ENCODE peak calls at places on chromosomes 4 and X, in seven cellular contexts. One of them, this sample, is unnamed. For H3K4me1, the result is how much of the 10 kb centered on the place peaks cover.

GRCh38 chrX:22196151-22196550 is 76.6 kb upstream of the CBLL2 start:
- DNase-seq in small intestine: no peak
- DNase-seq in DND-41: no peak
- DNase-seq in endodermal cell: no peak
- DNase-seq in heart right ventricle: no peak
- DNase-seq in esophagus squamous epithelium: no peak
- DNase-seq in ovary: no peak
- DNase-seq in this sample: no peak

GRCh38 chrX:9131066-9131465 is 97.1 kb upstream of the FAM9B start:
- DNase-seq in small intestine: no peak
- DNase-seq in DND-41: no peak
- DNase-seq in endodermal cell: no peak
- DNase-seq in heart right ventricle: no peak
- DNase-seq in esophagus squamous epithelium: no peak
- DNase-seq in ovary: no peak
- DNase-seq in this sample: no peak

GRCh38 chr4:39442910-39443480 is 15.7 kb downstream of the RPL9 start:
- DNase-seq in small intestine: no peak
- DNase-seq in DND-41: no peak
- DNase-seq in endodermal cell: no peak
- DNase-seq in heart right ventricle: no peak
- DNase-seq in esophagus squamous epithelium: no peak
- DNase-seq in ovary: no peak
- DNase-seq in this sample: no peak

GRCh38 chrX:10017866-10018265 is 50.7 kb downstream of the CLDN34 start:
- DNase-seq in small intestine: peak
- DNase-seq in DND-41: no peak
- DNase-seq in endodermal cell: no peak
- DNase-seq in heart right ventricle: no peak
- DNase-seq in esophagus squamous epithelium: no peak
- DNase-seq in ovary: no peak
- DNase-seq in this sample: no peak

GRCh38 chr4:181569553-181569952 is 673.6 kb upstream of the TENM3 start:
- DNase-seq in small intestine: peak
- DNase-seq in DND-41: no peak
- DNase-seq in endodermal cell: no peak
- DNase-seq in heart right ventricle: no peak
- DNase-seq in esophagus squamous epithelium: no peak
- DNase-seq in ovary: no peak
- DNase-seq in this sample: no peak

GRCh38 chr4:48212165-48212564 is 57.5 kb downstream of the TEC start:
- DNase-seq in small intestine: no peak
- DNase-seq in DND-41: no peak
- DNase-seq in endodermal cell: no peak
- DNase-seq in heart right ventricle: no peak
- DNase-seq in esophagus squamous epithelium: no peak
- DNase-seq in ovary: no peak
- DNase-seq in this sample: no peak

GRCh38 chr4:110618091-110619000 is 4.5 kb downstream of the PITX2 start:
- DNase-seq in small intestine: peak
- DNase-seq in DND-41: no peak
- DNase-seq in endodermal cell: peak
- DNase-seq in heart right ventricle: no peak
- DNase-seq in esophagus squamous epithelium: no peak
- DNase-seq in ovary: no peak
- DNase-seq in this sample: no peak

GRCh38 chr4:158053086-158053485 is 119.7 kb downstream of the GASK1B start:
- DNase-seq in small intestine: no peak
- DNase-seq in DND-41: no peak
- DNase-seq in endodermal cell: no peak
- DNase-seq in heart right ventricle: no peak
- DNase-seq in esophagus squamous epithelium: no peak
- DNase-seq in ovary: no peak
- DNase-seq in this sample: no peak

GRCh38 chrX:154328646-154329045 is 33.1 kb downstream of the TKTL1 start:
- DNase-seq in small intestine: no peak
- DNase-seq in DND-41: no peak
- DNase-seq in endodermal cell: no peak
- DNase-seq in heart right ventricle: no peak
- DNase-seq in esophagus squamous epithelium: no peak
- DNase-seq in ovary: no peak
- DNase-seq in this sample: no peak

GRCh38 chr4:26183017-26183416 is 137.8 kb upstream of the RBPJ start:
- DNase-seq in small intestine: no peak
- DNase-seq in DND-41: no peak
- DNase-seq in endodermal cell: no peak
- DNase-seq in heart right ventricle: no peak
- DNase-seq in esophagus squamous epithelium: no peak
- DNase-seq in ovary: no peak
- DNase-seq in this sample: no peak

GRCh38 chrX:17967888-17968287 is 106.8 kb upstream of the RAI2 start:
- DNase-seq in small intestine: peak
- DNase-seq in DND-41: no peak
- DNase-seq in endodermal cell: no peak
- DNase-seq in heart right ventricle: no peak
- DNase-seq in esophagus squamous epithelium: no peak
- DNase-seq in ovary: no peak
- DNase-seq in this sample: no peak

GRCh38 chr4:81839347-81840042 is 367.8 kb upstream of the RASGEF1B start:
- DNase-seq in small intestine: no peak
- DNase-seq in DND-41: no peak
- DNase-seq in endodermal cell: no peak
- DNase-seq in heart right ventricle: no peak
- DNase-seq in esophagus squamous epithelium: no peak
- DNase-seq in ovary: no peak
- DNase-seq in this sample: no peak

GRCh38 chrX:18574591-18574990 is 97.3 kb downstream of the RS1 start:
- DNase-seq in small intestine: peak
- DNase-seq in DND-41: no peak
- DNase-seq in endodermal cell: no peak
- DNase-seq in heart right ventricle: peak
- DNase-seq in esophagus squamous epithelium: no peak
- DNase-seq in ovary: peak
- DNase-seq in this sample: no peak

GRCh38 chr4:3422241-3422801 is 19.4 kb upstream of the HGFAC start:
- DNase-seq in small intestine: no peak
- DNase-seq in DND-41: no peak
- DNase-seq in endodermal cell: no peak
- DNase-seq in heart right ventricle: no peak
- DNase-seq in esophagus squamous epithelium: no peak
- DNase-seq in ovary: no peak
- DNase-seq in this sample: no peak

GRCh38 chr4:16329132-16329796 is 103.0 kb upstream of the TAPT1 start:
- DNase-seq in small intestine: no peak
- DNase-seq in DND-41: no peak
- DNase-seq in endodermal cell: no peak
- DNase-seq in heart right ventricle: no peak
- DNase-seq in esophagus squamous epithelium: no peak
- DNase-seq in ovary: no peak
- DNase-seq in this sample: no peak

GRCh38 chr4:156102411-156102810 is 148.7 kb upstream of the CTSO start:
- DNase-seq in small intestine: no peak
- DNase-seq in DND-41: no peak
- DNase-seq in endodermal cell: no peak
- DNase-seq in heart right ventricle: no peak
- DNase-seq in esophagus squamous epithelium: no peak
- DNase-seq in ovary: no peak
- DNase-seq in this sample: no peak

GRCh38 chrX:19110642-19111041 is 11.6 kb downstream of the ADGRG2 start:
- DNase-seq in small intestine: no peak
- DNase-seq in DND-41: no peak
- DNase-seq in endodermal cell: no peak
- DNase-seq in heart right ventricle: no peak
- DNase-seq in esophagus squamous epithelium: no peak
- DNase-seq in ovary: no peak
- DNase-seq in this sample: no peak

GRCh38 chr4:145234086-145234694 is 53.8 kb upstream of the OTUD4 start:
- DNase-seq in small intestine: peak
- DNase-seq in DND-41: peak
- DNase-seq in endodermal cell: peak
- DNase-seq in heart right ventricle: peak
- DNase-seq in esophagus squamous epithelium: no peak
- DNase-seq in ovary: no peak
- DNase-seq in this sample: peak

DNA sequence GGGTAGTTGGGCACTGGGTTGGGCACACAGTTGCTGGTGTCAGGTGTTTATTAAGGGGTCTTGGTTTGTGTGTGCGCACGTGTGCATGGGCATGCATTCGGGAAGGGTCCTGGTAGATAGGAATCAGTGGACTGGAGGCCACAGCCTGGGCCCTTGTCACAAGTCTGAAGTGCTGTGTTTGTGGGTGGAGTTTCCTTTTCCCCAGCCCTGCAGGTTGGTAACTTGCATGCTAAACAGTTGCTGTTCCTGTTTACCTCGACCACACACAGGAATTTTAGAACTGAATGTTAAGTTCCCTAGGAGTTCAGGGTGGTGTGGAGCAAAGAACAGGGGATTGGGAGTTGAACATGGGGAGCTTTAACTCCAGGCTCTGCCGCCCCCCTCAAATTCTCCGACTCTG is 48.8 kb downstream of the STARD8 start:
- DNase-seq in small intestine: no peak
- DNase-seq in DND-41: no peak
- DNase-seq in endodermal cell: no peak
- DNase-seq in heart right ventricle: no peak
- DNase-seq in esophagus squamous epithelium: no peak
- DNase-seq in ovary: no peak
- DNase-seq in this sample: no peak
- H3K27ac ChIP-seq in small intestine: no peak
- H3K27ac ChIP-seq in DND-41: no peak
- H3K27ac ChIP-seq in endodermal cell: no peak
- H3K27ac ChIP-seq in heart right ventricle: peak
- H3K27ac ChIP-seq in esophagus squamous epithelium: peak
- H3K27ac ChIP-seq in ovary: no peak
- H3K27ac ChIP-seq in this sample: no peak

GRCh38 chr4:189092596-189092995 is 848.1 kb upstream of the FRG1 start:
- DNase-seq in small intestine: peak
- DNase-seq in DND-41: peak
- DNase-seq in endodermal cell: no peak
- DNase-seq in heart right ventricle: no peak
- DNase-seq in esophagus squamous epithelium: no peak
- DNase-seq in ovary: no peak
- DNase-seq in this sample: no peak
- H3K4me3 ChIP-seq in small intestine: no peak
- H3K4me3 ChIP-seq in DND-41: no peak
- H3K4me3 ChIP-seq in endodermal cell: no peak
- H3K4me3 ChIP-seq in heart right ventricle: no peak
- H3K4me3 ChIP-seq in esophagus squamous epithelium: no peak
- H3K4me3 ChIP-seq in ovary: no peak
- H3K4me3 ChIP-seq in this sample: no peak

DNA sequence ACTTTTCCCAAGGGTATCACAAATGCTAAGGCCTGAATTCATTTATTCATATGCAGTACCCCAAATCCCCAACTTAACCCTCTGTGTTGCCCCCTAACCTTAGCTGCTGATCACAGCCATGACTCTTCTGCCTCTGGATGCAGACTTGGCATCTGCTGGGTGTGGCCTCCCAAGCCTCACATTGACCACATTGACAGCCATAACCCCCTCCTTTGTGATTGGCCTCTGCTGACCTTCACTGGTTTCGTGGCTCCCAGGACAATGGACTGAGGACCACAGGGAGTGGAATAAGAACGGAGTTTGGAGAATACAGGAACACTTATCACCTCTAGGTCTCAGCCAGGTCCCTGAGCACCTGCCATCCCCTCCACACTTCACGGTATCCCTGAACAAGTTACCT is 123.6 kb upstream of the CPEB2 start:
- DNase-seq in small intestine: no peak
- DNase-seq in DND-41: no peak
- DNase-seq in endodermal cell: no peak
- DNase-seq in heart right ventricle: no peak
- DNase-seq in esophagus squamous epithelium: no peak
- DNase-seq in ovary: no peak
- DNase-seq in this sample: no peak
- H3K4me1 ChIP-seq in small intestine: under half
- H3K4me1 ChIP-seq in DND-41: under half
- H3K4me1 ChIP-seq in endodermal cell: under half
- H3K4me1 ChIP-seq in heart right ventricle: under half
- H3K4me1 ChIP-seq in esophagus squamous epithelium: under half
- H3K4me1 ChIP-seq in ovary: under half
- H3K4me1 ChIP-seq in this sample: under half

GRCh38 chr4:116705466-116705865 is 379.9 kb downstream of the TRAM1L1 start:
- DNase-seq in small intestine: no peak
- DNase-seq in DND-41: no peak
- DNase-seq in endodermal cell: no peak
- DNase-seq in heart right ventricle: no peak
- DNase-seq in esophagus squamous epithelium: no peak
- DNase-seq in ovary: no peak
- DNase-seq in this sample: no peak
- H3K27ac ChIP-seq in small intestine: no peak
- H3K27ac ChIP-seq in DND-41: no peak
- H3K27ac ChIP-seq in endodermal cell: no peak
- H3K27ac ChIP-seq in heart right ventricle: no peak
- H3K27ac ChIP-seq in esophagus squamous epithelium: no peak
- H3K27ac ChIP-seq in ovary: no peak
- H3K27ac ChIP-seq in this sample: no peak

GRCh38 chr4:133559987-133560386 is 410.9 kb downstream of the PCDH10 start:
- DNase-seq in small intestine: no peak
- DNase-seq in DND-41: no peak
- DNase-seq in endodermal cell: no peak
- DNase-seq in heart right ventricle: no peak
- DNase-seq in esophagus squamous epithelium: no peak
- DNase-seq in ovary: no peak
- DNase-seq in this sample: no peak
- H3K4me3 ChIP-seq in small intestine: no peak
- H3K4me3 ChIP-seq in DND-41: no peak
- H3K4me3 ChIP-seq in endodermal cell: no peak
- H3K4me3 ChIP-seq in heart right ventricle: no peak
- H3K4me3 ChIP-seq in esophagus squamous epithelium: no peak
- H3K4me3 ChIP-seq in ovary: no peak
- H3K4me3 ChIP-seq in this sample: no peak

DNA sequence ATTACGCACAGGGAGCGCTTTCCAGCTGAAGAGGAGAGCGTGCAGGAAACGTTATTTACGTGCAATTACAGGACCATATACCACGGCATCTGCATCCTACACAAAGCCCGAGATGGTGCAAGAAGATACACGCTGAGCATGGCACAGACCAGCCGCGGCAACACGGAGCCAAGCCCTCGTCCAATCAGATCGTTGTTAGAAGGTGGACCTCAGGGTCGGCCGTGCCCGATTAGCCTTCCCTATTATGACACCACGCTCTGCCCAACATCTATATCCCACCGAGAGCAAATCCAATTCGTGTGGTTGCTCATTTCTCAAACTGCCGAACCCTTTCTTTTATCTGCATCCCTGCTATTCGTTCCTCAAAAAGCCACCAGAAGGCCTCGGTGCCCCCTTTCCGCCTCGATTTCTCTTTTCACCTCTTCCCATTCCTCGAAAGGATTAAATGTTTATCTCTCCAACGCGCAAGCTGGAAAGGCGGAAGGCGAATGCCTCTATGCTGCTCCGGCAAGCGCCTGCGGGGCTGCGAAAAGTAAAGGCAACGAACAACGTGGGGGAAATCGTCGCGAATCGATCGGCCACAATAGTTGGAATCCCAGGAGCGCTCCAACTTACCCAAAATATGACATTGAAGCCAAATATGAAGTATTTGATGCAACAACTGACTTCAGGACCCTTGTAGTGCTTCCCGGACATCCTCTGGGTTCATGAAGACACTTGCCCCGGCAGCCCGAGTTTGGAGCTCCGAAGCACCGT is 702 bp downstream of the TSPAN5 start:
- DNase-seq in small intestine: peak
- DNase-seq in DND-41: no peak
- DNase-seq in endodermal cell: peak
- DNase-seq in heart right ventricle: no peak
- DNase-seq in esophagus squamous epithelium: no peak
- DNase-seq in ovary: peak
- DNase-seq in this sample: no peak
- H3K4me1 ChIP-seq in small intestine: under half
- H3K4me1 ChIP-seq in DND-41: under half
- H3K4me1 ChIP-seq in endodermal cell: under half
- H3K4me1 ChIP-seq in heart right ventricle: under half
- H3K4me1 ChIP-seq in esophagus squamous epithelium: under half
- H3K4me1 ChIP-seq in ovary: under half
- H3K4me1 ChIP-seq in this sample: under half